ENCODE peak calls at places on chromosome 2, in four cellular contexts. One of them, this sample, is unnamed. For H3K27me3, the result is how much of the 10 kb centered on the place peaks cover.

GRCh38 chr2:74834806-74835755 is 1.2 kb downstream of the HK2 start:
- DNase-seq in IMR-90: peak
- DNase-seq in neuronal stem cell: peak
- DNase-seq in H9: peak
- DNase-seq in this sample: peak

GRCh38 chr2:238876232-238876630 is 28.3 kb downstream of the TWIST2 start:
- DNase-seq in H9: no peak
- DNase-seq in IMR-90: no peak
- DNase-seq in neuronal stem cell: no peak
- DNase-seq in this sample: no peak

GRCh38 chr2:73827018-73827417 is 1.7 kb upstream of the STAMBP start:
- DNase-seq in neuronal stem cell: no peak
- DNase-seq in H9: no peak
- DNase-seq in IMR-90: peak
- DNase-seq in this sample: no peak

GRCh38 chr2:223460774-223461211 is 141.4 kb downstream of the SCG2 start:
- DNase-seq in neuronal stem cell: no peak
- DNase-seq in H9: no peak
- DNase-seq in IMR-90: peak
- DNase-seq in this sample: peak

GRCh38 chr2:211674715-211675114 is 863.9 kb downstream of the ERBB4 start:
- DNase-seq in H9: no peak
- DNase-seq in IMR-90: no peak
- DNase-seq in neuronal stem cell: no peak
- DNase-seq in this sample: no peak

GRCh38 chr2:3344897-3345296 is 32.7 kb downstream of the EIPR1 start:
- DNase-seq in H9: no peak
- DNase-seq in neuronal stem cell: no peak
- DNase-seq in IMR-90: no peak
- DNase-seq in this sample: no peak

GRCh38 chr2:227817940-227818568 is 4.4 kb downstream of the CCL20 start:
- DNase-seq in H9: peak
- DNase-seq in neuronal stem cell: no peak
- DNase-seq in IMR-90: peak
- DNase-seq in this sample: peak

GRCh38 chr2:207770602-207771404 is 1.1 kb upstream of the FZD5 start:
- DNase-seq in H9: peak
- DNase-seq in neuronal stem cell: no peak
- DNase-seq in IMR-90: no peak
- DNase-seq in this sample: peak

GRCh38 chr2:55555977-55556376 is 36.5 kb downstream of the CFAP36 start:
- DNase-seq in IMR-90: no peak
- DNase-seq in H9: no peak
- DNase-seq in neuronal stem cell: no peak
- DNase-seq in this sample: peak

GRCh38 chr2:121155502-121156056 is 129.4 kb downstream of the TFCP2L1 start:
- DNase-seq in IMR-90: no peak
- DNase-seq in neuronal stem cell: no peak
- DNase-seq in H9: no peak
- DNase-seq in this sample: no peak

GRCh38 chr2:167862787-167863186 is 384.6 kb downstream of the STK39 start:
- DNase-seq in H9: no peak
- DNase-seq in IMR-90: peak
- DNase-seq in neuronal stem cell: no peak
- DNase-seq in this sample: no peak

GRCh38 chr2:10900216-10901109 is 11.3 kb upstream of the KCNF1 start:
- DNase-seq in neuronal stem cell: no peak
- DNase-seq in IMR-90: peak
- DNase-seq in H9: no peak
- DNase-seq in this sample: no peak

GRCh38 chr2:78699696-78700095 is 325.8 kb upstream of the REG3G start:
- DNase-seq in neuronal stem cell: no peak
- DNase-seq in H9: no peak
- DNase-seq in IMR-90: no peak
- DNase-seq in this sample: no peak

GRCh38 chr2:113157108-113157896 is 16.5 kb upstream of the PSD4 start:
- DNase-seq in neuronal stem cell: no peak
- DNase-seq in IMR-90: no peak
- DNase-seq in H9: peak
- DNase-seq in this sample: peak

GRCh38 chr2:98123286-98123685 is 36.3 kb downstream of the VWA3B start:
- DNase-seq in IMR-90: no peak
- DNase-seq in neuronal stem cell: no peak
- DNase-seq in H9: no peak
- DNase-seq in this sample: no peak

GRCh38 chr2:7012141-7012809 is 95.1 kb downstream of the RNF144A start:
- DNase-seq in neuronal stem cell: no peak
- DNase-seq in IMR-90: no peak
- DNase-seq in H9: no peak
- DNase-seq in this sample: no peak

GRCh38 chr2:33322099-33322498 is 154.3 kb upstream of the RASGRP3 start:
- DNase-seq in neuronal stem cell: no peak
- DNase-seq in H9: no peak
- DNase-seq in IMR-90: peak
- DNase-seq in this sample: no peak

DNA sequence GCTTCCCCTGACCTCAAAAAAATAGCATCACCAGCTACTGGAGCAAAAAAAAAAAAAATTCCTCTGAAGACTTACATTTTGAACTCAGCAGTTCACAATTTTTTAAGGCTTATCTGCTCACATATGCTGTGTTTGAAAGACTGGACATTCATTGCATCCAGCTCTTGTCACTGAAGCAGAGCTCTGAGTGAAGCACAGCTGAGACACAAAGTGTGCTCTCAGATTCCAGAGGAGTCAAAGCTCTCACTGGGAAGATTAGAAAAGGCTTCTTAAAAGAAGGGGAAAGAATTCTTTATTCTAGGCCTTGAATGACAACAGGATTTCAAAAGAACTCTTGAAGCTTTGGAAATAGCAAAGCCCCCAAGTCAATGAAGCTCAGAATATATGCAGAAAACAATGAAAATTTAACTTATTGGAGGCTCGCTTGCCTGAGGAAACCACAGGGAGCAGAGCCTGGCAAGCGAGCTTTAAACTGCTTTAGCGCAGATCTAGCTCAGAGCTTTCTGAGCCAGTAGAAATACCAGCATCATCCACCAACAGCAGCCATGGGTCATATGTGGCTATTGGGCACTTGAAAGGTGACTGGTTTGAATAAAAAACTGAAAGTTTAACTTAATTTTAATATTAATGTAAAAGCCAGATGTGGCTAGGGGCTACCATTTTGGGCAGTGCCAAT is 369.7 kb downstream of the OSR1 start:
- DNase-seq in H9: no peak
- DNase-seq in neuronal stem cell: peak
- DNase-seq in IMR-90: peak
- DNase-seq in this sample: peak
- H3K27me3 ChIP-seq in H9: under half
- H3K27me3 ChIP-seq in neuronal stem cell: under half
- H3K27me3 ChIP-seq in IMR-90: under half
- H3K27me3 ChIP-seq in this sample: under half

GRCh38 chr2:191748050-191748449 is 70.1 kb downstream of the NABP1 start:
- DNase-seq in H9: no peak
- DNase-seq in IMR-90: peak
- DNase-seq in neuronal stem cell: no peak
- DNase-seq in this sample: no peak

GRCh38 chr2:191746306-191746705 is 68.4 kb downstream of the NABP1 start:
- DNase-seq in H9: no peak
- DNase-seq in IMR-90: no peak
- DNase-seq in neuronal stem cell: no peak
- DNase-seq in this sample: no peak

GRCh38 chr2:191749181-191749540 is 71.2 kb downstream of the NABP1 start:
- DNase-seq in neuronal stem cell: no peak
- DNase-seq in IMR-90: no peak
- DNase-seq in H9: no peak
- DNase-seq in this sample: no peak

GRCh38 chr2:191746809-191747208 is 68.9 kb downstream of the NABP1 start:
- DNase-seq in IMR-90: no peak
- DNase-seq in neuronal stem cell: no peak
- DNase-seq in H9: no peak
- DNase-seq in this sample: no peak

GRCh38 chr2:191748528-191749180 is 70.7 kb downstream of the NABP1 start:
- DNase-seq in H9: no peak
- DNase-seq in neuronal stem cell: no peak
- DNase-seq in IMR-90: peak
- DNase-seq in this sample: no peak
- H3K18ac ChIP-seq in H9: no peak
- H3K18ac ChIP-seq in neuronal stem cell: no peak
- H3K18ac ChIP-seq in IMR-90: no peak
- H3K18ac ChIP-seq in this sample: no peak

DNA sequence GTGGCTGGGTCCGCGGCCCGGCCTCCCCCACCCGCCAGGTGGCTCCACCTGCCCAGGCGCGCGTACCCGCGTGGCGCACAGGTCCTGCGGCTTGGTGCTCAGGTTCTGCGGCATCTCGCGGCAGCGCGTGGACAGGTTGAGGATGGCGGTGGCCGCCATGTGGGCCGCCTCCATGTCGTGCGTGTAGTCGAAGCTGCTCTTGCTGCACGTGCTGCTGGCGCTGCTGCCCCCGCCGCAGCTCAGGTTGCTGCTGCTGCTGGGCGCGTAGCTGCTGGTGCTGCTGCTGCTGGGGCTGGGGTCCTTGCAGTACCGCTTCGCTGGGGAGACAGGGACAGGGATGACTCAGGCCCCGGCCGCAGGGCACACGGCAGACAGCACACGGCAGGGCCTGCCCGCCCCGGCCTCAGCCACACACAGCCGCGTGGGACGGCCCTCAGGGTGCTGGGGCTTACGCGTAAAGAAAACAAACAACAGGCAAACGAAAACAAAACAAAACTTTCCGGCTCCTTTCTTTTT is 147.7 kb upstream of the PXDN start:
- DNase-seq in H9: peak
- DNase-seq in neuronal stem cell: no peak
- DNase-seq in IMR-90: no peak
- DNase-seq in this sample: no peak
- H4K8ac ChIP-seq in H9: no peak
- H4K8ac ChIP-seq in neuronal stem cell: peak
- H4K8ac ChIP-seq in IMR-90: no peak
- H4K8ac ChIP-seq in this sample: no peak

GRCh38 chr2:240452471-240453256 is 17.2 kb downstream of the GPC1 start:
- DNase-seq in H9: peak
- DNase-seq in IMR-90: peak
- DNase-seq in neuronal stem cell: peak
- DNase-seq in this sample: peak
- H3K27me3 ChIP-seq in H9: under half
- H3K27me3 ChIP-seq in IMR-90: under half
- H3K27me3 ChIP-seq in neuronal stem cell: under half
- H3K27me3 ChIP-seq in this sample: under half

DNA sequence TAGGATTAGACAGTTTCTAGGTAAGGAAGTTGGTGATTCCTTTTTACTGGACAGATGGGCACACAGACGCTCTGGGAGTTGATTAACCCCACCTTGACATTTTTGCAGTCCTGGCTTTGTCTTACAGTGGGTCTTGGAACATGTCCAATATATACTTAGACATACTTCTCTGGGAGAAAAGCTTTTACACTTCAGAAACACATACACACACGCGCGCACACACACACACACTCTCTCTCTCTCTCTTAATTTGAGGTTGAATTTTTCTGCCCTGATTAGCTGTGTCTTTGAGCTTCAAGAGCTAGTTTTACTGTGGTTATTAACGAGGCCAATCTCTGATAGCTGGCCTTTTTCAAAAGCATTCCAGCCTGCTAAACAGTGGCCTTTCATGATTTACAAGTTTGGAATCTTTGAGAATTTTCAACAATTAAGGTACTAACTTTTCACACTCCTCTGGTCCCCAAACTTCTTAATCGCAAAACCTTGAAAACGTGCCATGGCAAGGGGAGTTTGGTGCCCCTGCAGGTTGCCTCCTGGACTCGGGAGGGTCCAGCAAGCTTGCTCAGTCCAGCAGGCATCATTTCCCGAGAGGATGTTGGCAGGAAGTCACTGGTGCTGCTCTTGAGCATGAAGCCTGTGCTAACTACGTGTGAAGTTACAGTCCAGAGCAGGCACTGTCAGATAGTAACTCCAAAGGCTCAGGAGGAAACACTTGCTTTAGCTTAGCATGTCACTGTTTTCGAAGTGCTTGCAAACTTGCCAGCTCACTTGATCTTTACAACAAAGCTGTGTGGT is 215.2 kb downstream of the MYCN start:
- DNase-seq in H9: no peak
- DNase-seq in neuronal stem cell: no peak
- DNase-seq in IMR-90: no peak
- DNase-seq in this sample: peak
- H3K18ac ChIP-seq in H9: no peak
- H3K18ac ChIP-seq in neuronal stem cell: no peak
- H3K18ac ChIP-seq in IMR-90: no peak
- H3K18ac ChIP-seq in this sample: no peak

GRCh38 chr2:101253013-101253712 is 477 bp downstream of the CNOT11 start:
- DNase-seq in H9: peak
- DNase-seq in IMR-90: peak
- DNase-seq in neuronal stem cell: no peak
- DNase-seq in this sample: peak

GRCh38 chr2:101251844-101252407 is 760 bp upstream of the CNOT11 start:
- DNase-seq in IMR-90: no peak
- DNase-seq in neuronal stem cell: peak
- DNase-seq in H9: peak
- DNase-seq in this sample: peak

GRCh38 chr2:101249826-101250225 is 2.9 kb upstream of the CNOT11 start:
- DNase-seq in neuronal stem cell: no peak
- DNase-seq in IMR-90: no peak
- DNase-seq in H9: peak
- DNase-seq in this sample: no peak

GRCh38 chr2:101253713-101254085 is 1.0 kb downstream of the CNOT11 start:
- DNase-seq in neuronal stem cell: no peak
- DNase-seq in IMR-90: peak
- DNase-seq in H9: no peak
- DNase-seq in this sample: no peak

DNA sequence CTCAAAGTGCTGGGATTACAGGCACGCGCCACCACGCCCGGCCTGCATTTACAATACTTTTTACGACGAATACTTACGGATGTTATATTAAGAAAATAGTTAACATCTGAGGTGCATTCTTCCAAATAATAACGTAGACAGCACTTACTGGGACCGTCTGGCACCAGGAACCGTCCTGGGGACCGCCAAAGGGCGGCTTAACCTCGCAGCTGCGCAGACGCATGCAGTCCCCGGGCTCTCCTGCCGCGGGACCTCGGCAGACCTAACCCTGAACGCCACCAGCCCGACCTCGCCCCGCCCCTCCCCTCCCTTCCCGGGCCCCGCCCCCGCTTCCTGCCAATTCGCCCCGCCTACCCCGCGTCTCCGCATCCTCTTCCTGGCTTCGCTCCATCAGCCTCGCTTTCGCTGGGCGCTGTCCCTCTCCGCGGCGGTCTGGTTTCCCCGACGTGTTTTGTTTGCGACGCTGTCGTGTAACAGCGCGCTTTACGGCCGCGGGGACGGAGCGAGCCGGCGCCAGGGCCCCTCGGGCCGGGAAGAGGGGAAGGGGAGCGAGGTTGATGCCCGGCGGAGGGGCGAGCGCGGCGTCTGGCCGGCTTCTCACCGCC is at the start of gene CNOT11:
- DNase-seq in H9: peak
- DNase-seq in neuronal stem cell: peak
- DNase-seq in IMR-90: peak
- DNase-seq in this sample: peak
- H4K8ac ChIP-seq in H9: no peak
- H4K8ac ChIP-seq in neuronal stem cell: no peak
- H4K8ac ChIP-seq in IMR-90: peak
- H4K8ac ChIP-seq in this sample: peak

GRCh38 chr2:222450021-222450420 is 25.7 kb downstream of the SGPP2 start:
- DNase-seq in IMR-90: no peak
- DNase-seq in H9: no peak
- DNase-seq in neuronal stem cell: no peak
- DNase-seq in this sample: no peak
- H3K27me3 ChIP-seq in IMR-90: under half
- H3K27me3 ChIP-seq in H9: under half
- H3K27me3 ChIP-seq in neuronal stem cell: under half
- H3K27me3 ChIP-seq in this sample: under half

GRCh38 chr2:42841344-42841743 is 49.0 kb upstream of the HAAO start:
- DNase-seq in H9: no peak
- DNase-seq in IMR-90: no peak
- DNase-seq in neuronal stem cell: no peak
- DNase-seq in this sample: no peak
- H3K18ac ChIP-seq in H9: no peak
- H3K18ac ChIP-seq in IMR-90: no peak
- H3K18ac ChIP-seq in neuronal stem cell: no peak
- H3K18ac ChIP-seq in this sample: no peak